ENCODE peak calls at places on chromosomes 11 and 22, in six cellular contexts. U, A, T, V, R and M are unnamed samples.

GRCh38 chr11:70103256-70103975 is 25.3 kb downstream of the ANO1 start:
- DNase-seq in U (no peak), A (no peak), T (no peak), V (no peak), R (no peak), M (no peak)

GRCh38 chr22:29216873-29217666 is 11.4 kb downstream of the EMID1 start:
- DNase-seq in U (no peak), A (no peak), T (peak), V (no peak), R (no peak), M (peak)

GRCh38 chr22:43187171-43188099 is 501 bp upstream of the TTLL12 start:
- DNase-seq in U (peak), A (peak), T (peak), V (peak), R (peak), M (peak)

GRCh38 chr22:46072030-46072881 is 78.1 kb upstream of the PPARA start:
- DNase-seq in U (peak), A (peak), T (peak), V (peak), R (peak), M (peak)

GRCh38 chr22:37249946-37250345 is 5.9 kb upstream of the RAC2 start:
- DNase-seq in U (no peak), A (no peak), T (no peak), V (peak), R (no peak), M (no peak)

GRCh38 chr11:26571861-26572654 is at the start of gene MUC15:
- DNase-seq in U (no peak), A (no peak), T (no peak), V (peak), R (no peak), M (no peak)

GRCh38 chr11:121328967-121329653 is 36.5 kb downstream of the SC5D start:
- DNase-seq in U (peak), A (no peak), T (peak), V (no peak), R (no peak), M (no peak)

GRCh38 chr22:21014202-21015050 is 539 bp upstream of the P2RX6 start:
- DNase-seq in U (peak), A (peak), T (peak), V (peak), R (peak), M (peak)

GRCh38 chr11:121482231-121483129 is 29.7 kb upstream of the SORL1-AS1 start:
- DNase-seq in U (peak), A (no peak), T (peak), V (no peak), R (no peak), M (no peak)

GRCh38 chr11:75262961-75263852 is 22.6 kb downstream of the TPBGL start:
- DNase-seq in U (no peak), A (no peak), T (no peak), V (peak), R (no peak), M (no peak)

GRCh38 chr11:32991427-32991826 is 24.3 kb upstream of the DEPDC7 start:
- DNase-seq in U (no peak), A (no peak), T (no peak), V (no peak), R (no peak), M (no peak)

GRCh38 chr22:38196791-38197429 is 4.9 kb upstream of the MAFF start:
- DNase-seq in U (no peak), A (peak), T (no peak), V (no peak), R (no peak), M (no peak)

GRCh38 chr11:112374486-112375140 is 114.0 kb upstream of the PLET1 start:
- DNase-seq in U (no peak), A (no peak), T (no peak), V (no peak), R (no peak), M (no peak)

GRCh38 chr11:65100674-65101350 is 4.8 kb downstream of the VPS51 start:
- DNase-seq in U (no peak), A (no peak), T (no peak), V (no peak), R (peak), M (peak)

GRCh38 chr11:123062892-123063395 is 1.0 kb upstream of the HSPA8 start:
- DNase-seq in U (peak), A (no peak), T (peak), V (no peak), R (peak), M (peak)

GRCh38 chr11:3367221-3367620 is 11.7 kb downstream of the ZNF195 start:
- DNase-seq in U (no peak), A (no peak), T (no peak), V (no peak), R (no peak), M (no peak)

GRCh38 chr11:108912587-108912986 is 247.7 kb downstream of the DDX10 start:
- DNase-seq in U (no peak), A (no peak), T (no peak), V (no peak), R (peak), M (peak)

GRCh38 chr11:69309800-69310280 is 15.9 kb downstream of the MYEOV start:
- DNase-seq in U (no peak), A (no peak), T (no peak), V (no peak), R (peak), M (peak)

GRCh38 chr22:49956418-49956770 is 4.2 kb upstream of the PIM3 start:
- DNase-seq in U (no peak), A (no peak), T (no peak), V (peak), R (no peak), M (no peak)

GRCh38 chr11:113519989-113520613 is 44.9 kb upstream of the DRD2 start:
- DNase-seq in U (no peak), A (no peak), T (no peak), V (no peak), R (no peak), M (no peak)

GRCh38 chr11:11407065-11407737 is 54.2 kb upstream of the CSNK2A3 start:
- DNase-seq in U (no peak), A (no peak), T (peak), V (no peak), R (peak), M (no peak)

GRCh38 chr11:132874638-132875037 is 657.7 kb downstream of the OPCML start:
- DNase-seq in U (no peak), A (no peak), T (no peak), V (no peak), R (no peak), M (no peak)

GRCh38 chr22:43186272-43187170 is at the start of gene TTLL12:
- DNase-seq in U (peak), A (no peak), T (peak), V (peak), R (no peak), M (peak)

GRCh38 chr11:17722000-17722643 is 2.8 kb downstream of the MYOD1 start:
- DNase-seq in U (no peak), A (no peak), T (no peak), V (no peak), R (peak), M (peak)
- TF ChIP-seq CTCF in U (no peak), A (no peak), T (no peak), V (no peak), R (peak), M (peak)

DNA sequence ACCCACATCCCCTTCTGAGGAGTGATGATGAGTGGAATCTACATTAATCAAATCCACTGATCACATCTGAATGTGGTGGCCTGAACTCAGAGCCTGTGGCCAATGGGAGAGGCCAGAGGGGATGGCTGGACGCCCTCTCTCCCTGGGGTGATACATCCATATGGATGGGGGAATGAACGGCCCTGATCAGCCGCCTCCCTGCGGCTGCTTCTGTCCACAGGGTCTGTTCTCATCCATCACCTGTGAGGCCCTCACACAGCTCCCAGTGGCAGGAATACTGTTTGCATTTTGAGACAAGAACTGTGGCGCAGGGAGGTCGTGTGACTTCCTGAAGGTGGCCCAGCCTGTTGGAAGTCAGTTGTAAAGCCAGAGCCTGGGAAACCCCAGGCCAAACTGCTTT is 78.3 kb upstream of the SHISAL1 start:
- DNase-seq in U (no peak), A (no peak), T (no peak), V (no peak), R (no peak), M (no peak)
- H3K4me3 ChIP-seq in U (no peak), A (no peak), T (no peak), V (no peak), R (no peak), M (no peak)

GRCh38 chr11:117480221-117480620 is 152.6 kb downstream of the CEP164 start:
- DNase-seq in U (no peak), A (no peak), T (no peak), V (no peak), R (no peak), M (no peak)

GRCh38 chr11:117478126-117478856 is 150.6 kb downstream of the CEP164 start:
- DNase-seq in U (no peak), A (peak), T (no peak), V (no peak), R (no peak), M (no peak)

GRCh38 chr11:117478926-117479325 is 151.3 kb downstream of the CEP164 start:
- DNase-seq in U (no peak), A (no peak), T (no peak), V (no peak), R (no peak), M (no peak)

GRCh38 chr11:117477721-117478120 is 150.1 kb downstream of the CEP164 start:
- DNase-seq in U (no peak), A (no peak), T (no peak), V (no peak), R (no peak), M (no peak)

DNA sequence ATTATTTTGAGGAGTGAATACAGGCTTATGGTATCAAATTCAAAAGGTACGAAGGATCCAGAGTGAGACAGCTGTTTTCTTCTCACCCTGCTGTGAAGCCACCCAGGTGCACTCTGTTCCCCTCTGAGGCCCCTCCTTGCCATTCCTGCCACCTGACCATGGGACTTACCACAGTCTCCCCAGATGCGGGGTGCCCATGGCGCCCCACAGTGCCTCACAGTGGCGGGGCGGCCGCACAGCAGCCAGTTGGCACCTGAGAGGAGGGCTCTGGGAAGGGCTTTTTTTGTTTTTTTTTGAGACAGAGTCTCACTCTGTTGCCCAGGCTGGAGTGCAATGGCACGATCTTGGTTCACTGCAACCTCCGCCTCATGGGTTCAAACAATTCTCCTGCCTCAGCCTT is 151.7 kb downstream of the CEP164 start:
- DNase-seq in U (peak), A (no peak), T (no peak), V (no peak), R (no peak), M (no peak)
- TF ChIP-seq CTCF in U (peak), A (no peak), T (peak), V (no peak), R (no peak), M (no peak)

GRCh38 chr11:63841554-63841953 is 2.6 kb downstream of the MARK2 start:
- DNase-seq in U (no peak), A (no peak), T (no peak), V (peak), R (no peak), M (peak)
- H3K4me3 ChIP-seq in U (peak), A (peak), T (peak), V (peak), R (peak), M (peak)

GRCh38 chr11:61295596-61295926 is 445 bp upstream of the VWCE start:
- DNase-seq in U (no peak), A (no peak), T (no peak), V (no peak), R (no peak), M (no peak)

GRCh38 chr11:61297341-61297740 is 2.2 kb upstream of the VWCE start:
- DNase-seq in U (no peak), A (no peak), T (no peak), V (no peak), R (no peak), M (no peak)

GRCh38 chr11:61293869-61294716 is 1.0 kb downstream of the VWCE start:
- DNase-seq in U (peak), A (no peak), T (peak), V (peak), R (peak), M (peak)

GRCh38 chr11:61297741-61298140 is 2.6 kb upstream of the VWCE start:
- DNase-seq in U (no peak), A (no peak), T (peak), V (no peak), R (peak), M (peak)

GRCh38 chr11:61294717-61295595 is at the start of gene VWCE:
- DNase-seq in U (peak), A (peak), T (peak), V (peak), R (peak), M (peak)
- TF ChIP-seq CTCF in U (peak), A (no peak), T (peak), V (peak), R (no peak), M (peak)

GRCh38 chr11:86181379-86181778 is 63.2 kb upstream of the EED start:
- DNase-seq in U (no peak), A (no peak), T (peak), V (no peak), R (no peak), M (no peak)
- H3K4me3 ChIP-seq in U (no peak), A (no peak), T (no peak), V (no peak), R (no peak), M (no peak)